ENCODE peak calls at places on chromosomes 1 and 21, in seven cellular contexts. E is activated T-helper 1 cell treated with anti-CD3 and anti-CD28 coated beads, Interleukin-2, amount 50 U/mL, for 16 hours; O is NCI-H1930; A is NCI-H460; P is stimulated activated CD4-positive, alpha-beta T cell treated with anti-CD3 and anti-CD28 coated beads, Interleukin-2, amount 100 ng/mL, for 48 hours; C is H7; X is NCI-H1417. J is an unnamed sample.

GRCh38 chr1:115184260-115184950 is 95.1 kb upstream of the TSPAN2 start:
- DNase-seq in E (no peak), O (no peak), A (no peak), P (no peak), C (no peak), X (no peak), J (no peak)

GRCh38 chr1:53328009-53328489 is at the start of gene LRP8:
- DNase-seq in E (peak; percentile 54), O (peak; percentile 10), A (peak; percentile 60), P (peak; percentile 80), C (peak; percentile 95), X (peak; percentile 67), J (peak; percentile 60)

GRCh38 chr1:244445320-244446181 is 6.2 kb downstream of the ADSS2 start:
- DNase-seq in E (no peak), O (no peak), A (no peak), P (no peak), C (no peak), X (no peak), J (no peak)

GRCh38 chr1:3779265-3779911 is 6.8 kb downstream of the SMIM1 start:
- DNase-seq in E (no peak), O (no peak), A (no peak), P (no peak), C (peak; percentile 58), X (no peak), J (no peak)

GRCh38 chr1:214002060-214002459 is 14.3 kb downstream of the PROX1 start:
- DNase-seq in E (no peak), O (peak; percentile 63), A (no peak), P (no peak), C (no peak), X (peak; percentile 58), J (no peak)

GRCh38 chr1:223659711-223660110 is 5.8 kb downstream of the CAPN8 start:
- DNase-seq in E (no peak), O (no peak), A (no peak), P (no peak), C (no peak), X (no peak), J (no peak)

GRCh38 chr1:230632273-230632873 is 9.9 kb upstream of the COG2 start:
- DNase-seq in E (no peak), O (no peak), A (peak; percentile 67), P (no peak), C (peak; percentile 30), X (peak; percentile 33), J (peak; percentile 46)

GRCh38 chr1:246506785-246507639 is at the start of gene SMYD3:
- DNase-seq in E (peak; percentile 42), O (peak; percentile 73), A (peak; percentile 82), P (peak; percentile 64), C (peak; percentile 97), X (peak; percentile 90), J (peak; percentile 81)

GRCh38 chr1:18452550-18452949 is 28.2 kb upstream of the KLHDC7A start:
- DNase-seq in E (no peak), O (no peak), A (no peak), P (no peak), C (peak; percentile 68), X (no peak), J (peak; percentile 21)

GRCh38 chr1:111880866-111881837 is 108.3 kb downstream of the KCND3 start:
- DNase-seq in E (no peak), O (no peak), A (no peak), P (no peak), C (no peak), X (peak; percentile 60), J (no peak)

GRCh38 chr1:167442854-167443565 is 75.3 kb downstream of the CD247 start:
- DNase-seq in E (no peak), O (no peak), A (no peak), P (no peak), C (no peak), X (no peak), J (no peak)

GRCh38 chr21:45827881-45828579 is 153.5 kb upstream of the COL6A1 start:
- DNase-seq in E (no peak), O (no peak), A (no peak), P (no peak), C (peak; percentile 20), X (no peak), J (no peak)

J was measured in A549.